ENCODE peak calls at places on chromosomes 6 and 20, in five cellular contexts. U is PC-3, W is right lobe of liver, Q is astrocyte of the cerebellum, B is mesenchymal stem cell. I is an unnamed sample.

GRCh38 chr20:31833130-31833930 is 12.1 kb downstream of the FOXS1 start:
- DNase-seq in W (no peak), U (peak), B (peak), Q (no peak), I (no peak)

GRCh38 chr20:37359836-37360235 is 13.9 kb downstream of the SRC start:
- DNase-seq in U (no peak), Q (no peak), W (no peak), B (no peak), I (no peak)

GRCh38 chr6:10719386-10720228 is 3.3 kb upstream of the TMEM14C start:
- DNase-seq in U (peak), B (no peak), W (peak), Q (no peak), I (peak)

GRCh38 chr6:35216412-35216732 is 2.6 kb downstream of the SCUBE3 start:
- DNase-seq in W (no peak), Q (no peak), B (no peak), U (no peak), I (no peak)

GRCh38 chr20:16368645-16369292 is 204.5 kb downstream of the KIF16B start:
- DNase-seq in Q (no peak), U (peak), W (no peak), B (peak), I (no peak)

GRCh38 chr20:39338977-39339376 is 376.8 kb downstream of the DHX35 start:
- DNase-seq in Q (no peak), U (no peak), B (no peak), W (no peak), I (no peak)

GRCh38 chr6:159617444-159617843 is 75.6 kb downstream of the SOD2 start:
- DNase-seq in W (no peak), B (no peak), U (no peak), Q (no peak), I (no peak)

GRCh38 chr6:165308926-165309731 is at the start of gene C6orf118:
- DNase-seq in B (peak), W (no peak), U (peak), Q (peak), I (no peak)

GRCh38 chr6:170301184-170301583 is 5.4 kb upstream of the FAM120B start:
- DNase-seq in B (no peak), W (no peak), Q (no peak), U (no peak), I (no peak)

GRCh38 chr20:62355527-62356142 is 11.5 kb downstream of the LAMA5 start:
- DNase-seq in B (peak), U (peak), Q (no peak), W (peak), I (no peak)

GRCh38 chr20:57405236-57406016 is 14.2 kb downstream of the RBM38 start:
- DNase-seq in B (no peak), U (no peak), W (no peak), Q (no peak), I (no peak)

GRCh38 chr6:160102956-160103824 is 18.4 kb upstream of the SLC22A1 start:
- DNase-seq in W (peak), Q (no peak), B (peak), U (peak), I (peak)

GRCh38 chr6:155373276-155373675 is 59.0 kb upstream of the TFB1M start:
- DNase-seq in B (no peak), Q (no peak), U (no peak), W (no peak), I (no peak)

GRCh38 chr20:50561379-50562078 is 51.3 kb downstream of the PTPN1 start:
- DNase-seq in W (no peak), U (peak), Q (peak), B (peak), I (no peak)

GRCh38 chr6:81997091-81997926 is 244.8 kb upstream of the TENT5A start:
- DNase-seq in U (peak), Q (no peak), W (no peak), B (peak), I (no peak)

GRCh38 chr6:43952746-43953145 is 174.5 kb downstream of the MRPL14 start:
- DNase-seq in U (no peak), W (peak), B (no peak), Q (no peak), I (no peak)

GRCh38 chr6:158064725-158065251 is 83.1 kb downstream of the SYNJ2 start:
- DNase-seq in Q (no peak), W (no peak), U (no peak), B (no peak), I (peak)

GRCh38 chr20:45985573-45985972 is 13.6 kb upstream of the ZNF335 start:
- DNase-seq in U (no peak), W (no peak), Q (no peak), B (no peak), I (no peak)

GRCh38 chr6:41222513-41222912 is 5.6 kb upstream of the TREML4 start:
- DNase-seq in Q (no peak), W (no peak), B (no peak), U (no peak), I (no peak)

DNA sequence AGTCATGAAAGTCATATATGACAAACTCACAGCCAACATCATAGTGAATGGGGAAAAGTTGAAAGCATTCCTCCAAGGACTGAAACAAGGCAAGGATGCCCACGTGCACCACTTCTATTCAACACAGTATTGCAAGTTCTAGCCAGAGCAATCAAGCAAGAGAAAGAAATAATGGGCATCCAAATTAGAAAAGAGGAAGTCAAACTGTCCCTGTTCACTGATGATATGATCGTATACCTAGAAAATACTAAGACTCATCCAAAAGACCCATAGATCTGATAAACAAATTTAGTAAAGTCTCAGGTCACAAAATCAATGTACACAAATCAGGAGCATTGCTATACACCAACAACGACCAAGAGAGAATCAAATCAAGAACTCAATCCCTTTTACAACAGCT is 41.2 kb downstream of the RPP21 start:
- DNase-seq in B (no peak), W (no peak), U (no peak), Q (no peak), I (no peak)
- H3K4me3 ChIP-seq in B (no peak), W (no peak), U (no peak), Q (no peak), I (no peak)

DNA sequence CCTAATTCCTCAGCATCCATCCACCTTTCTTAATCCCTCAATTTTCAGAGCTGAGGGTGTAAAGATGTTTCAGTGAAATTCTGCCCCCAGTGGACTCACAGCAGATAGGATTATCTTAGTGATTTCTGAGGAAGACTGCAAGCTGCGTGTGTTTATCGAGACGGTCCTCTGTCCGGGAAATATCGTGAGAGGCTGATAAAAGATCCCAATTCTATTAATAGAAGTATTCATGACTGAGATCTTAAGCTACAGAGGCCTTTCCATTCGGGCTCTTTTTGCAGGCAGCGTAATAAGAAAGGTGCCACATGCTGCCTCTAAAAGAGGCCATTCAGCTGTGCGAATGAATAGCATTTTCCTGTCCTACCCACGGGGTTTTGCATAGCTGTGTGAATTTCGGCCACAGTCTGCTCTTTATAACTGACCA is 209.0 kb downstream of the ARHGAP18 start:
- DNase-seq in U (peak), Q (no peak), B (peak), W (no peak), I (no peak)
- H3K4me3 ChIP-seq in U (peak), Q (no peak), B (peak), W (no peak), I (no peak)

GRCh38 chr20:20233041-20233514 is 134.8 kb upstream of the INSM1 start:
- DNase-seq in W (no peak), B (no peak), Q (no peak), U (no peak), I (no peak)
- H3K4me3 ChIP-seq in W (no peak), B (no peak), Q (no peak), U (no peak), I (no peak)

DNA sequence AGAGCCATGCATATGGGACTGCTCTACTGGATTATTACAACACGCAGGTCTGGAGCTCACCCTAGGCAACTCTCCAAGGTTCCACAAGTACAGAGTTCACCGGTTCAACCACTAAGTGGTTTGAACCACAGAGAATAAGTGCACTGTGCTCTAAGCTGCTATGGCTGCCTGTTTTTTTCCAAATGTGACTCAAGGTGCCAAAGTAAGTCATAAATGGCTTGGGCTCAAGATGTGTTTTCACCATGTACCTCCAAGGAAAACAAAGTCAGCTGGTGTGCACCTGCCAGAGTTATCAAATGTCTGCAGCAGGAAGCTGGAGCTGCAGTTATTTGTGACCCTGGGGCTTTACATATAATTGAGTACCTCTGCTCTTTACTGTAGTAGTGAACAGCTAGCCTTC is 76.7 kb downstream of the PREP start:
- DNase-seq in B (peak), W (peak), U (peak), Q (peak), I (no peak)
- H3K4me3 ChIP-seq in B (no peak), W (no peak), U (peak), Q (no peak), I (no peak)

I was measured in upper lobe of right lung.